ENCODE peak calls at places on chromosomes 7 and 10, in four cellular contexts. U is RWPE1, T is colonic mucosa, N is iris pigment epithelial cell. P is an unnamed sample.

GRCh38 chr10:70274643-70275042 is 9.2 kb downstream of the NPFFR1 start:
- DNase-seq in U (no peak), T (no peak), N (peak), P (peak)

GRCh38 chr7:44279286-44279685 is 46.1 kb downstream of the CAMK2B start:
- DNase-seq in U (no peak), T (no peak), N (no peak), P (no peak)

GRCh38 chr10:14837756-14838581 is at the start of the genes CDNF, HSPA14 and MSANTD7:
- DNase-seq in U (peak), T (peak), N (peak), P (peak)

GRCh38 chr7:44448456-44448855 is 42.0 kb downstream of the NUDCD3 start:
- DNase-seq in U (no peak), T (no peak), N (no peak), P (no peak)

GRCh38 chr7:116196947-116197346 is 13.4 kb upstream of the TES start:
- DNase-seq in U (no peak), T (no peak), N (no peak), P (no peak)

GRCh38 chr10:72248477-72249151 is 25.1 kb upstream of the DDIT4 start:
- DNase-seq in U (peak), T (peak), N (peak), P (peak)

GRCh38 chr7:128830231-128831177 is at the start of gene FLNC:
- DNase-seq in U (no peak), T (no peak), N (peak), P (peak)

GRCh38 chr10:98299341-98299740 is 31.3 kb upstream of the LOXL4 start:
- DNase-seq in U (no peak), T (no peak), N (peak), P (peak)

GRCh38 chr7:47535033-47535703 is 46.7 kb downstream of the TNS3 start:
- DNase-seq in U (no peak), T (no peak), N (peak), P (peak)

GRCh38 chr7:1314908-1315450 is 82.3 kb downstream of the UNCX start:
- DNase-seq in U (no peak), T (no peak), N (no peak), P (no peak)

GRCh38 chr7:617614-618538 is 98.2 kb upstream of the PDGFA start:
- DNase-seq in U (no peak), T (peak), N (no peak), P (no peak)

GRCh38 chr10:90958781-90959180 is 37.9 kb upstream of the ANKRD1 start:
- DNase-seq in U (no peak), T (no peak), N (peak), P (no peak)

GRCh38 chr10:31071232-31071999 is 39.8 kb upstream of the ZNF438 start:
- DNase-seq in U (peak), T (no peak), N (peak), P (peak)

GRCh38 chr10:89207801-89208551 is 859 bp upstream of the CH25H start:
- DNase-seq in U (peak), T (peak), N (peak), P (peak)

GRCh38 chr7:55488221-55488620 is 84.1 kb downstream of the VOPP1 start:
- DNase-seq in U (no peak), T (no peak), N (no peak), P (no peak)

GRCh38 chr10:49559476-49559875 is 20.6 kb upstream of the ERCC6 start:
- DNase-seq in U (no peak), T (no peak), N (no peak), P (no peak)

GRCh38 chr10:114271779-114272167 is 32.7 kb downstream of the VWA2 start:
- DNase-seq in U (peak), T (no peak), N (peak), P (peak)

GRCh38 chr10:130232361-130233360 is 96.5 kb downstream of the GLRX3 start:
- DNase-seq in U (no peak), T (no peak), N (no peak), P (no peak)

GRCh38 chr7:148723846-148724245 is 25.1 kb downstream of the CUL1 start:
- DNase-seq in U (no peak), T (no peak), N (peak), P (no peak)

P was measured in astrocyte of the hippocampus.